ENCODE peak calls at places on chromosomes 3 and 15, in seven cellular contexts. One of them, this sample, is unnamed.

GRCh38 chr3:52537726-52538421 is 1.5 kb downstream of the UQCC5 start:
- DNase-seq in psoas muscle: no peak
- DNase-seq in A549: no peak
- DNase-seq in OCI-LY7: no peak
- DNase-seq in gastrocnemius medialis: no peak
- DNase-seq in neuronal stem cell: no peak
- DNase-seq in AG09309: no peak
- DNase-seq in this sample: no peak

GRCh38 chr3:62817678-62818077 is 57.5 kb downstream of the CADPS start:
- DNase-seq in A549: no peak
- DNase-seq in psoas muscle: no peak
- DNase-seq in neuronal stem cell: no peak
- DNase-seq in gastrocnemius medialis: no peak
- DNase-seq in AG09309: no peak
- DNase-seq in OCI-LY7: peak
- DNase-seq in this sample: no peak

GRCh38 chr15:64865998-64866520 is 24.3 kb downstream of the PLEKHO2 start:
- DNase-seq in psoas muscle: no peak
- DNase-seq in A549: no peak
- DNase-seq in OCI-LY7: no peak
- DNase-seq in gastrocnemius medialis: no peak
- DNase-seq in neuronal stem cell: no peak
- DNase-seq in AG09309: no peak
- DNase-seq in this sample: no peak

GRCh38 chr3:196969001-196969659 is 497 bp upstream of the PIGZ start:
- DNase-seq in neuronal stem cell: no peak
- DNase-seq in OCI-LY7: peak
- DNase-seq in AG09309: no peak
- DNase-seq in A549: no peak
- DNase-seq in gastrocnemius medialis: no peak
- DNase-seq in psoas muscle: peak
- DNase-seq in this sample: no peak

GRCh38 chr3:144636833-144637232 is 665.2 kb downstream of the DIPK2A start:
- DNase-seq in OCI-LY7: no peak
- DNase-seq in neuronal stem cell: no peak
- DNase-seq in A549: peak
- DNase-seq in AG09309: no peak
- DNase-seq in psoas muscle: no peak
- DNase-seq in gastrocnemius medialis: no peak
- DNase-seq in this sample: no peak

GRCh38 chr15:62966294-62966693 is 76.3 kb upstream of the TPM1 start:
- DNase-seq in AG09309: no peak
- DNase-seq in A549: no peak
- DNase-seq in gastrocnemius medialis: no peak
- DNase-seq in neuronal stem cell: no peak
- DNase-seq in OCI-LY7: no peak
- DNase-seq in psoas muscle: no peak
- DNase-seq in this sample: no peak

GRCh38 chr3:2876362-2876761 is 233.8 kb downstream of the IL5RA start:
- DNase-seq in psoas muscle: no peak
- DNase-seq in AG09309: no peak
- DNase-seq in OCI-LY7: no peak
- DNase-seq in neuronal stem cell: no peak
- DNase-seq in A549: no peak
- DNase-seq in gastrocnemius medialis: no peak
- DNase-seq in this sample: no peak

GRCh38 chr15:48925714-48926223 is 38.0 kb downstream of the SHC4 start:
- DNase-seq in psoas muscle: no peak
- DNase-seq in A549: peak
- DNase-seq in gastrocnemius medialis: no peak
- DNase-seq in OCI-LY7: no peak
- DNase-seq in neuronal stem cell: no peak
- DNase-seq in AG09309: no peak
- DNase-seq in this sample: no peak

GRCh38 chr15:99708563-99708962 is 24.7 kb downstream of the LYSMD4 start:
- DNase-seq in A549: peak
- DNase-seq in psoas muscle: peak
- DNase-seq in OCI-LY7: no peak
- DNase-seq in neuronal stem cell: no peak
- DNase-seq in AG09309: peak
- DNase-seq in gastrocnemius medialis: peak
- DNase-seq in this sample: no peak

GRCh38 chr3:59540696-59541095 is 490.9 kb upstream of the CFAP20DC start:
- DNase-seq in psoas muscle: no peak
- DNase-seq in A549: no peak
- DNase-seq in neuronal stem cell: no peak
- DNase-seq in AG09309: no peak
- DNase-seq in gastrocnemius medialis: no peak
- DNase-seq in OCI-LY7: no peak
- DNase-seq in this sample: no peak

GRCh38 chr3:141538568-141538967 is 51.7 kb downstream of the RASA2 start:
- DNase-seq in A549: no peak
- DNase-seq in gastrocnemius medialis: no peak
- DNase-seq in psoas muscle: no peak
- DNase-seq in neuronal stem cell: no peak
- DNase-seq in AG09309: no peak
- DNase-seq in OCI-LY7: no peak
- DNase-seq in this sample: no peak

GRCh38 chr3:15941958-15942357 is 144.2 kb upstream of the ANKRD28 start:
- DNase-seq in OCI-LY7: no peak
- DNase-seq in A549: no peak
- DNase-seq in neuronal stem cell: no peak
- DNase-seq in psoas muscle: no peak
- DNase-seq in AG09309: no peak
- DNase-seq in gastrocnemius medialis: no peak
- DNase-seq in this sample: no peak

GRCh38 chr15:48413304-48413703 is 82.1 kb downstream of the DUT start:
- DNase-seq in neuronal stem cell: no peak
- DNase-seq in AG09309: no peak
- DNase-seq in A549: no peak
- DNase-seq in gastrocnemius medialis: peak
- DNase-seq in psoas muscle: no peak
- DNase-seq in OCI-LY7: no peak
- DNase-seq in this sample: no peak

GRCh38 chr3:138284957-138285477 is 44.6 kb downstream of the NME9 start:
- DNase-seq in AG09309: no peak
- DNase-seq in OCI-LY7: no peak
- DNase-seq in A549: no peak
- DNase-seq in gastrocnemius medialis: no peak
- DNase-seq in neuronal stem cell: no peak
- DNase-seq in psoas muscle: no peak
- DNase-seq in this sample: no peak

GRCh38 chr15:80154336-80154735 is 1.5 kb downstream of the FAH start:
- DNase-seq in neuronal stem cell: no peak
- DNase-seq in A549: no peak
- DNase-seq in gastrocnemius medialis: no peak
- DNase-seq in AG09309: no peak
- DNase-seq in OCI-LY7: no peak
- DNase-seq in psoas muscle: no peak
- DNase-seq in this sample: no peak

DNA sequence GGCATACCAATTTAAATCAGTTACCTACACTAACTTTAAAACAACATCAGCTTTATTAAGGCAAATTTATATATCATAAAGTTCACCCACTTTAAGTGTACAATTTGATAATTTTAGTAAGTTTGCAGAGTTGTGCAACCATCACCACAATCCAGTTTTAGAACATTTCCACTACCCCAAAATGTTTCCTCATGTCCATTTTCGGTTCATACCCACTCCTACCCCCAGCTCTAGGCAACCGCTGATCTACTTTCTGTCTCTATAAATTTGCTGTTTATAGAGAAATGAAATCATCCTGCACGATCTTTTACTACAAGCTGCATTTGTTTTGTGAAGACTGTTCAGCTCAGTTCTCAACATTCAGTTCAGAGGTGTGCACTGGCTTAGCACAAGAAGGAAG is 31.5 kb upstream of the FAM81A start:
- DNase-seq in OCI-LY7: peak
- DNase-seq in gastrocnemius medialis: no peak
- DNase-seq in psoas muscle: no peak
- DNase-seq in A549: no peak
- DNase-seq in AG09309: no peak
- DNase-seq in neuronal stem cell: no peak
- DNase-seq in this sample: no peak
- H3K4me3 ChIP-seq in OCI-LY7: peak
- H3K4me3 ChIP-seq in gastrocnemius medialis: no peak
- H3K4me3 ChIP-seq in psoas muscle: no peak
- H3K4me3 ChIP-seq in A549: no peak
- H3K4me3 ChIP-seq in AG09309: no peak
- H3K4me3 ChIP-seq in neuronal stem cell: no peak
- H3K4me3 ChIP-seq in this sample: no peak

DNA sequence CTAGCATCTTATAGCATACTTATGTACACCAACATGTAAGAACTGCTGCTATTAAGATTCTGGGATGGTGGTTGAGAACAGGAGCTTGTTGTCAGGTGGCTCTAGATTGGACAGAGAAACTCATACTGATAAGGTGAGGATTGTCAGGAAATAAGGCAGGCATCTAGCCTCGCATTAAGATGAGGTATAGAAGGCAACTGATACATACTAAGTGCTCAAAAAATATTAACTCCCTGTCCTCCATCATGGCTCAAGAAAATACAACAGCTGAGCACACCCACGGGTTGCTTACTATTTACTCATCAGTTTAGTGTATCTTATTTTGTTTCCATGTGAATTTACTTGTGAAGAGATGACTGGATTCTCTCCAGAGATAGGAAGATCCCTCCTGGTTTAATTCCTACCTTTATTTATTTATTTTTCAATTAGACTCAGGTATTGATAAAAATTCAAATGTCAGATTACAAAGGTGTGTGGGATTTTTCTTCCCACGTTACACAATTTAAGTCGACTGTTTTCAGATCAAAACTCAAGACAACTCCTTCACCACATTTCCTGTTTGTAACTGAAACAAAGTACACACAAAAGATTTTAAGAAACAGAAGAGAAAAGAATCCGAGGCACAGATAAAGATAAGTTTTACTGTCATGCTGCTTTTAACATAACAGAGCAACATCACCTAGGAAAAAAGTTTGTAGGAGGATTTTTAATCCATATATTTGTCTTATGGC is at the start of gene TRAT1:
- DNase-seq in neuronal stem cell: no peak
- DNase-seq in psoas muscle: no peak
- DNase-seq in OCI-LY7: no peak
- DNase-seq in A549: no peak
- DNase-seq in AG09309: no peak
- DNase-seq in gastrocnemius medialis: no peak
- DNase-seq in this sample: no peak
- H3K4me3 ChIP-seq in neuronal stem cell: no peak
- H3K4me3 ChIP-seq in psoas muscle: no peak
- H3K4me3 ChIP-seq in OCI-LY7: no peak
- H3K4me3 ChIP-seq in A549: no peak
- H3K4me3 ChIP-seq in AG09309: no peak
- H3K4me3 ChIP-seq in gastrocnemius medialis: no peak
- H3K4me3 ChIP-seq in this sample: no peak

GRCh38 chr3:155110021-155110420 is 29.9 kb downstream of the MME start:
- DNase-seq in neuronal stem cell: no peak
- DNase-seq in A549: no peak
- DNase-seq in AG09309: no peak
- DNase-seq in OCI-LY7: peak
- DNase-seq in psoas muscle: no peak
- DNase-seq in gastrocnemius medialis: no peak
- DNase-seq in this sample: no peak
- H3K4me3 ChIP-seq in neuronal stem cell: no peak
- H3K4me3 ChIP-seq in A549: no peak
- H3K4me3 ChIP-seq in AG09309: no peak
- H3K4me3 ChIP-seq in OCI-LY7: peak
- H3K4me3 ChIP-seq in psoas muscle: no peak
- H3K4me3 ChIP-seq in gastrocnemius medialis: no peak
- H3K4me3 ChIP-seq in this sample: no peak

DNA sequence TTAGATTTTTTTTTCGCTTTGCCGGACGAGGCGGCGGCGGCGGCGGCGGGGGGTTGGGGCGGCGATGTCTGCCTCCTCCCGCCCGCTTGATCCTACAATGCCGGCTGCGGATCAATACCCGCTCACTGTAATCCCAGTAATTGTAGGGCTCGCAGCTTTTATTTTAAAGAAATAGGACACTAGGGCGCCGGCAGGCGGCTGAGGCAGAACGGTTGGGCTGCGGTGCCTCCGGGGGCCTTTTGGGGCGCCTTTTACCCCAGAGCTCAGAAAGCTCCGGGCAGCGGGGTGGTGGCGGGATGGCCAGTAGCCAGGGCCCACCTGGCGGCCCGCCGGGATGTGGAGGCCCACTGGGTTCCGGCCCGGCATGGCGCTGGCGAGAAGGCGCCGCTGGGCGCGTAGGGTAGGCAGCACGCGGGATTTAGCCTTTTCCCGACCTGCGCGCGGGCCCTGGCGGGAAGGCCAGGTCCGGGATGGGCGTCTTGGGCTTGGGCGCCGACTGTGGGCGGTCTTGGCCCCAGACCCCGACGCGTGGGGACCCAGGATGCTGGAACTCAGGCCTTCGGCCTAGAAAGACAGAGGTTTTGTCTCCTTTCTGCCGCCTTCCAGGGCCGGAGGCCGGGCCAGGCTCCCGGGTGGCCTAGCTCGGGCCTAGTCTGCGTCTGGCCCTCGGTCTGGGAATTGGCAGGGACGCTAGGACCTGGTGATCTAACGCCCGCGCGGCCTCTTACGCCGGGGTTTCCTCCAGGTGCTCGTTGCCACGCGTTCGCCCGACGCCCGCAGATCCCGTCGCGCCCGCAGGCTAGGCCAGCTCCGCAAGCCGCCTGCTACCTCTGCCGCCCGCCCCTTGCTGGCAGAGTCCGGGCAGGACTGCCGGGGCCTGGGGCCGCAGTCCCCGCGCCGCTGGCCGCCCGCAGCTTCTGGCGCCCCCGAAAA is 15.5 kb upstream of the ONECUT1 start:
- DNase-seq in gastrocnemius medialis: no peak
- DNase-seq in AG09309: no peak
- DNase-seq in neuronal stem cell: peak
- DNase-seq in psoas muscle: no peak
- DNase-seq in OCI-LY7: no peak
- DNase-seq in A549: no peak
- DNase-seq in this sample: no peak
- H3K4me3 ChIP-seq in gastrocnemius medialis: peak
- H3K4me3 ChIP-seq in AG09309: no peak
- H3K4me3 ChIP-seq in neuronal stem cell: peak
- H3K4me3 ChIP-seq in psoas muscle: peak
- H3K4me3 ChIP-seq in OCI-LY7: no peak
- H3K4me3 ChIP-seq in A549: no peak
- H3K4me3 ChIP-seq in this sample: no peak

This sample was measured in LNCaP clone FGC.